ENCODE peak calls at places on chromosomes 7 and 10, in five cellular contexts. X, H, K, O and M are unnamed samples.
A peak's percentile ranks its signal among the peaks of the same experiment; 100 is the strongest.

GRCh38 chr10:21528452-21529235 is 3.2 kb upstream of the SKIDA1 start:
- DNase-seq in X (no peak), H (no peak), K (no peak), O (no peak), M (peak; percentile 81)

GRCh38 chr7:49787980-49788379 is 14.5 kb downstream of the VWC2 start:
- DNase-seq in X (no peak), H (no peak), K (no peak), O (no peak), M (no peak)

GRCh38 chr7:110754649-110755048 is 336.3 kb upstream of the LRRN3 start:
- DNase-seq in X (no peak), H (no peak), K (no peak), O (no peak), M (no peak)

GRCh38 chr7:129657363-129657762 is 45.8 kb downstream of the NRF1 start:
- DNase-seq in X (no peak), H (no peak), K (no peak), O (no peak), M (no peak)

GRCh38 chr7:129553861-129554530 is 51.7 kb downstream of the SMKR1 start:
- DNase-seq in X (peak; percentile 47), H (no peak), K (peak; percentile 50), O (no peak), M (peak; percentile 8)

GRCh38 chr7:110205899-110206298 is 885.0 kb upstream of the LRRN3 start:
- DNase-seq in X (no peak), H (peak; percentile 10), K (no peak), O (no peak), M (no peak)

GRCh38 chr7:2008936-2009540 is 223.7 kb downstream of the MAD1L1 start:
- DNase-seq in X (no peak), H (no peak), K (no peak), O (no peak), M (no peak)

GRCh38 chr7:82288769-82289535 is 154.6 kb downstream of the CACNA2D1 start:
- DNase-seq in X (no peak), H (no peak), K (peak; percentile 17), O (no peak), M (no peak)

GRCh38 chr10:86900955-86901354 is 56.5 kb downstream of the MMRN2 start:
- DNase-seq in X (no peak), H (no peak), K (no peak), O (no peak), M (no peak)

GRCh38 chr10:44966816-44967509 is 7.4 kb downstream of the RASSF4 start:
- DNase-seq in X (no peak), H (no peak), K (no peak), O (no peak), M (no peak)

GRCh38 chr10:44968887-44969400 is 9.3 kb downstream of the RASSF4 start:
- DNase-seq in X (no peak), H (no peak), K (no peak), O (no peak), M (no peak)

GRCh38 chr10:44969854-44970253 is 8.8 kb downstream of the DEPP1 start:
- DNase-seq in X (no peak), H (no peak), K (no peak), O (no peak), M (no peak)

GRCh38 chr10:44967596-44967995 is 8.0 kb downstream of the RASSF4 start:
- DNase-seq in X (no peak), H (no peak), K (no peak), O (no peak), M (no peak)

DNA sequence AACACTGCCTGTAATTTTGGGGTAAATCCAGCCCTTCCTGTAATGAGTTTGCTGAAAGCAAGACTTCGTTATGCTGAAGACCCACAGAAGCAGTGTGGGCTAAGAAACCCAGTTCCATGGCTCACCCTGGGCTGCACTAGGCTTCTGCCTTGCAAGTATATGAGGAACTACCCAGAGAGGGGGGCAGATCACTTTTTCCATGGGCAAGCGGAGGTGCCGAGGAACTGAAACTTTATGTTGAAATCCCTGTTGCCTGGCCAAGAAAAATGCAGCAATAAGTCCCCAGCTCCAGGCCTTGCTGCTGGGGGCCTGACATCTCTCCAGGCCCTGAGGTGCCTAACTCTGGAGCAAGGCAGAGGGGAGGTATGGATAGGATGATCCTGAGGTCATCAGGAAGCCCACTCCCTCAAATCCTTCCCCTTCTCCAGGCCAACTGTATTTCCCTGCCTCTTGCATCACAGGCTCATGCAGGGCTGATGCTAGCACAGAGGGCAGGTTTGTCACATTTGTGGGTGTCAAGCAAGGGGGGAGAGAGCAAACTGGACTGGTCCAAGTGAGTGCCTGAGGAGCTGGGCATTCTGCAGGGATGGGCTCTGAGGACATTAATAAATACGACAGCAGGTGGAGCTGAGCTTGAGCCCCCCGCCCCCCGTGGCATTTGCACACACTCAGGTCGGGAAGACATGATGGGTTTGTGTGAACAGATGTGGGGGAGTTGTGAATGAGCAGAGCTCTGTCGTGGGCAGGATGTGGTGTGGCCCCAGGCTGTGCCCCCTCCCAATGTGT is 8.7 kb downstream of the RASSF4 start:
- DNase-seq in X (peak; percentile 61), H (no peak), K (no peak), O (no peak), M (no peak)
- H3K4me1 ChIP-seq in X (peaks cover 34% of the 10 kb centered on the region), H (peaks cover 50% of the 10 kb centered on the region), K (peaks cover 19% of the 10 kb centered on the region), O (peaks cover 8% of the 10 kb centered on the region), M (peaks cover 53% of the 10 kb centered on the region)

GRCh38 chr10:71830726-71831125 is 20.3 kb downstream of the PSAP start:
- DNase-seq in X (no peak), H (no peak), K (no peak), O (no peak), M (no peak)
- H3K36me3 ChIP-seq in X (peaks cover 63% of the 10 kb centered on the region), H (peaks cover 18% of the 10 kb centered on the region), K (peaks cover 64% of the 10 kb centered on the region), O (peaks cover 59% of the 10 kb centered on the region), M (peaks cover 72% of the 10 kb centered on the region)

GRCh38 chr10:132729810-132730565 is 56.0 kb downstream of the NKX6-2 start:
- DNase-seq in X (no peak), H (no peak), K (no peak), O (no peak), M (no peak)
- H3K4me1 ChIP-seq in X (no peaks in the 10 kb centered on the region), H (no peaks in the 10 kb centered on the region), K (no peaks in the 10 kb centered on the region), O (no peaks in the 10 kb centered on the region), M (peaks cover 6% of the 10 kb centered on the region)

GRCh38 chr10:6214612-6215011 is 11.9 kb downstream of the PFKFB3 start:
- DNase-seq in X (no peak), H (no peak), K (no peak), O (no peak), M (no peak)
- H3K36me3 ChIP-seq in X (peaks cover 18% of the 10 kb centered on the region), H (peaks cover 7% of the 10 kb centered on the region), K (peaks cover 41% of the 10 kb centered on the region), O (peaks cover 10% of the 10 kb centered on the region), M (peaks cover 65% of the 10 kb centered on the region)

DNA sequence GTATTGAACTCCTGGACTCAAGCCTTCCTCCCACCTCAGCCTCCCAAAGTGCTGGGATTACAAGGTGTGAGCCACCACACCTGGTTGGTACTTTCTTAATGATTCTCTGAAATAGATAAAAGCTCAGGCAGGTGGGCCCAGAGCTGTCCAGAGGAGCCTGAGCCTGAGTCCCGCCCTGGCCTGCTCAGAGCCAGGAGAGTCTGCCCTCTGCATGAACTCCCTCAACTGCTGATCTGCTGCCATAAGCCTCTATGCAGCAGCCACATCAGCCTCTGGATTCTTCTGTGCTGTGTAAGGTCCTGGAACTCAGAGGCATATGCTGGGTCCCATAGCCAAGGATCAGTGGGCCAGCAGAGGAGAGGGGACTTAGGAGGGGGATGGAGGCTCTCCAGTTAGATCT is 23.1 kb upstream of the DDIT4 start:
- DNase-seq in X (no peak), H (no peak), K (no peak), O (peak; percentile 38), M (no peak)
- H3K4me1 ChIP-seq in X (peaks cover 93% of the 10 kb centered on the region), H (peaks cover 14% of the 10 kb centered on the region), K (peaks cover 15% of the 10 kb centered on the region), O (peaks cover 20% of the 10 kb centered on the region), M (peaks cover 27% of the 10 kb centered on the region)

DNA sequence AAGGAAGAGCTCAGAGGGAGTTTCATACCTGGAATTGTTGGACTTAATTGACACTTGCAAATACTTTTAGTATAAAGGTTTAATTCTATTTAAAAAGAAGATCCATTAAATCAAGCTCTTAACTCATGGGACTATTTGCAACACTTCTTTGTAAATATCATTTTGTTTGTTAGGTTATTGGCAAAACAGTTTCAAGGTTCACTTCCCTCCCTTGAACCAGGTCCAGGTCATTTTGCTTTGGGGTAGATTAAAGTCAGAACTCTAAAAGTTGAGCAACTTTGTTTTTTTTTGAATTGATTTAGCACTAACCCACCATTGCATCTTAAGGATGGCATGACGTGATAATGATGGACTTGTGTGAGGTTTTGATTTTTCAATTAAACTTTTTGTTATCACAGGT is 45.9 kb downstream of the ZRANB1 start:
- DNase-seq in X (no peak), H (no peak), K (no peak), O (no peak), M (no peak)
- H3K36me3 ChIP-seq in X (peaks cover 19% of the 10 kb centered on the region), H (peaks cover 10% of the 10 kb centered on the region), K (peaks cover 91% of the 10 kb centered on the region), O (no peaks in the 10 kb centered on the region), M (peaks cover 85% of the 10 kb centered on the region)

GRCh38 chr7:604038-604883 is 84.6 kb upstream of the PDGFA start:
- DNase-seq in X (peak; percentile 93), H (no peak), K (no peak), O (peak; percentile 47), M (peak; percentile 64)
- H3K4me1 ChIP-seq in X (peaks cover 62% of the 10 kb centered on the region), H (peaks cover 6% of the 10 kb centered on the region), K (no peaks in the 10 kb centered on the region), O (no peaks in the 10 kb centered on the region), M (peaks cover 14% of the 10 kb centered on the region)